ENCODE peak calls at places on chromosome 22, in six cellular contexts. P is HL-60, A is H1, F is Peyer's patch, M is retinal pigment epithelial cell, O is HFF-Myc. N is an unnamed sample.

GRCh38 chr22:49036513-49036912 is 791.2 kb downstream of the BRD1 start:
- DNase-seq in P (no peak), F (no peak), M (no peak), O (no peak), A (no peak), N (no peak)

GRCh38 chr22:50191041-50191740 is 5.5 kb downstream of the TRABD start:
- DNase-seq in O (no peak), M (no peak), A (no peak), F (peak; percentile 95), P (peak; percentile 95), N (peak; percentile 94)

GRCh38 chr22:22362939-22363338 is 118.4 kb downstream of the VPREB1 start:
- DNase-seq in F (no peak), P (peak; percentile 14), A (no peak), O (no peak), M (no peak), N (no peak)

GRCh38 chr22:46044718-46045458 is 67.9 kb upstream of the WNT7B start:
- DNase-seq in F (peak; percentile 62), M (no peak), O (no peak), A (peak; percentile 66), P (no peak), N (no peak)

GRCh38 chr22:49203091-49203862 is 624.4 kb downstream of the BRD1 start:
- DNase-seq in F (peak; percentile 10), O (no peak), P (no peak), M (no peak), A (peak; percentile 45), N (no peak)

GRCh38 chr22:31561238-31561887 is 65.0 kb downstream of the SFI1 start:
- DNase-seq in F (peak; percentile 51), O (peak; percentile 41), A (peak; percentile 89), M (peak; percentile 36), P (peak; percentile 64), N (no peak)

GRCh38 chr22:23276656-23277582 is 96.6 kb downstream of the BCR start:
- DNase-seq in A (no peak), O (no peak), P (no peak), F (peak; percentile 48), M (no peak), N (no peak)

GRCh38 chr22:22881116-22882032 is 6.2 kb upstream of the IGLL5 start:
- DNase-seq in P (no peak), A (no peak), M (no peak), O (no peak), F (peak; percentile 62), N (no peak)

GRCh38 chr22:49934144-49934890 is 15.9 kb downstream of the CRELD2 start:
- DNase-seq in A (no peak), P (no peak), O (no peak), F (peak; percentile 65), M (peak; percentile 65), N (peak; percentile 95)

GRCh38 chr22:19430890-19431541 is 517 bp downstream of the HIRA start:
- DNase-seq in A (peak; percentile 67), M (no peak), O (no peak), P (peak; percentile 14), F (peak; percentile 22), N (no peak)

GRCh38 chr22:21807545-21807944 is 59.9 kb downstream of the MAPK1 start:
- DNase-seq in O (no peak), P (no peak), A (no peak), F (no peak), M (no peak), N (no peak)

GRCh38 chr22:46626911-46627805 is 7.0 kb downstream of the GRAMD4 start:
- DNase-seq in M (no peak), F (no peak), O (no peak), P (no peak), A (peak; percentile 87), N (no peak)

GRCh38 chr22:50696251-50696798 is 23.7 kb downstream of the SHANK3 start:
- DNase-seq in P (no peak), M (no peak), F (no peak), O (no peak), A (no peak), N (peak; percentile 7)

GRCh38 chr22:19122752-19123492 is 710 bp upstream of the DGCR2 start:
- DNase-seq in O (no peak), A (no peak), F (no peak), P (no peak), M (no peak), N (no peak)

GRCh38 chr22:22684605-22685561 is 40.5 kb downstream of the GGTLC2 start:
- DNase-seq in M (peak; percentile 15), A (peak; percentile 66), P (peak; percentile 64), O (no peak), F (peak; percentile 70), N (no peak)

GRCh38 chr22:45565171-45565570 is 62.5 kb downstream of the FBLN1 start:
- DNase-seq in A (no peak), P (no peak), F (no peak), O (no peak), M (no peak), N (no peak)

GRCh38 chr22:47282366-47282765 is 519.9 kb downstream of the TBC1D22A start:
- DNase-seq in F (no peak), O (no peak), P (no peak), M (no peak), A (no peak), N (no peak)

GRCh38 chr22:32202539-32203180 is 2.2 kb downstream of the RFPL2 start:
- DNase-seq in A (peak; percentile 59), O (peak; percentile 19), F (no peak), M (no peak), P (peak; percentile 61), N (no peak)

DNA sequence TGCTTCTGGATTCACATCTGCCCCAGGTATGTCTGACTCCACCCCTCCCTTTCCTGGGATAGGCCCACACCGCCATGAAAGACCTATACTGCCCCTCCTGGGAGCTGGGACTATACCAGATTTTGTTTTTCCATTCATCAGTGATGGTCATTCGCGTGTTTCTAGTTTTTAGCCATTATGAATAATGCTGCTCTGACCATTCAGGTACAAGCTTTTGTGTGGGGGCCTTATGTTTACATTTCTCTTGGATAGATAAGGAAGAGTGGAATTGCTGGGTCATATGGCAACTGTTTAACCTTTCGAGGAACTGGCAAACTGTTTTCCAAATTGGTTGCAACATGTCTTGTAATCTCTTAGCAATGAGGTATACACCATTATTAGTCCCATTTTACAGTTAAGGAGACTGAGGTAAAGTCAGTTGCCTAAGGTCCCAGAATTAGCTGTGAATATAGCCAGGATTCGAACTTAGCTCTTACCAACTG is 1.2 kb upstream of the TBC1D10A start:
- DNase-seq in O (no peak), A (no peak), P (no peak), M (no peak), F (no peak), N (no peak)
- TF ChIP-seq CTCF in O (no peak), A (peak; percentile 32), P (no peak), M (peak; percentile 19), F (no peak), N (no peak)

GRCh38 chr22:29060251-29060650 is 1.4 kb downstream of the C22orf31 start:
- DNase-seq in A (no peak), P (no peak), M (no peak), F (no peak), O (no peak), N (no peak)

GRCh38 chr22:29065468-29066190 is 4.0 kb upstream of the C22orf31 start:
- DNase-seq in P (no peak), M (no peak), A (no peak), F (no peak), O (no peak), N (no peak)

GRCh38 chr22:29061773-29062172 is at the start of gene C22orf31:
- DNase-seq in P (no peak), M (no peak), A (no peak), F (no peak), O (no peak), N (no peak)

GRCh38 chr22:29060931-29061330 is 700 bp downstream of the C22orf31 start:
- DNase-seq in P (no peak), M (no peak), A (no peak), O (no peak), F (no peak), N (no peak)

DNA sequence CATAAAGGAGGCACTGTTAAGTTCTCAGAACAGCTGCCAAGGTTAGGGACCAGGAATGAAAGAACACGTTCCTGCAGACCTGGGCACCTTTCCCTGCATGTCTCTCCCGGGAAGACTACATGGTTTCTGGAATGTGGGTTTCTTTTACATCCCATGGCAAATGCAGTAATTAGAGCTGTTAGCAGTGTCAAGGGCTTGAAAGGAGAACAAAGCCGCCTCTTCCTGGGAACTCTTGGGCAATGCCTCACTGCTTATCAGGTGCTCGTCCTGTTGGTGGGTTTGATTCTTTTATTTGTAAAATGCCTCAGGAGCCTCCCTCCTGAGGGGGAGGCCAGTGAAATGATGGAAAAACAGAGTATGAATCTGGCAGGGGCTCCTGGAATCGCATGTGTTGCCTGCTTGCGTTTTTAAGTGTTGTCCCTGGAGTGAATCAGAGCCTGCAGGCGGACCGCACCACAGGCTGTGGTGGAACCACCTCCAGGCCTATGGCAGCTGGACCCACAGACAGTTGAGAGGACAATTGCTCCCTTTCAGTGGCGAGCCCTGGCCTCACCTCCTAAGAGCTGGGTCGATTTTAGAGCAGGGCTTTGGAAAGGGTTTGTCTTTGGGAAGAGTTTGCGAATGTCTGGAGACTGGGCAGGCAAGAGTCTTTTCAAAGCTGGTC is 787 bp upstream of the C22orf31 start:
- DNase-seq in F (no peak), M (no peak), A (no peak), O (no peak), P (no peak), N (no peak)
- TF ChIP-seq CTCF in F (no peak), M (no peak), A (no peak), O (no peak), P (no peak), N (no peak)

DNA sequence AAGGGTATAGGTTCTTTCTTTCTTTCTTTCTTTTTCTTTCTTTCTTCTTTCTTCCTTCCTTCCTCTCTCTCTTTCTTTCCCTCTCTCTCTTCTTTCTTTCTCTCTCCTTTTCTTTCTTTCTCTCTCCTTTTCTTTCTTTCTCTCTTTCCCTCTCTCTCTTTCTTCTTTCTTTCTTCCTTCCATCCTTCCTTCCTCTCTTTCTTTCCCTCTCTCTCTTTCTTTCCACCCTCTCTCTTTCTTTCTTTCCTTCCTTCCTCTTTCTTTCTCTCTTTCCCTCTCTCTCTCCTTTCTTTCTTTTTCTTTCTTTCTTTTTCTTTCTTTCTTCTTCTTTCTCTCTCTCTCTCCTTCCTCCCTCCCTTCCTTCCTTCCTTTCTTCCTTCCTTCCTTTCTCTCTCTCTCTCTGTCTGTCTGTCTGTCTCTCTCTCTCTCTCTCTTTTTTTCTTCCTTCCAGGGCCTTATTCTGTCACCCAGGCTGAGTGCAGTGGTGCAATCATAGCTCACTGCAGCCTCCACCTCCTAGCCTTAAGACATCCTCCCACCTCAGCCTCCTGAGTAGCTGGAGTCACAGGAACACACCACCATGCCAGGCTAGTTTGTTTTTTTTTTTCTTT is 26.8 kb downstream of the LIF start:
- DNase-seq in O (no peak), M (no peak), F (no peak), P (no peak), A (no peak), N (no peak)
- TF ChIP-seq CTCF in O (no peak), M (no peak), F (no peak), P (no peak), A (no peak), N (no peak)

GRCh38 chr22:26394787-26395186 is 34.3 kb upstream of the ASPHD2 start:
- DNase-seq in P (no peak), A (no peak), M (no peak), O (no peak), F (no peak), N (no peak)

GRCh38 chr22:26389125-26389524 is 39.9 kb upstream of the ASPHD2 start:
- DNase-seq in A (no peak), P (no peak), F (no peak), M (no peak), O (no peak), N (no peak)

GRCh38 chr22:26391623-26392022 is 37.4 kb upstream of the ASPHD2 start:
- DNase-seq in F (no peak), O (no peak), P (no peak), M (no peak), A (no peak), N (no peak)

GRCh38 chr22:26395926-26396325 is 33.1 kb upstream of the ASPHD2 start:
- DNase-seq in P (no peak), O (no peak), F (no peak), A (no peak), M (no peak), N (no peak)

GRCh38 chr22:26393929-26394328 is 35.1 kb upstream of the ASPHD2 start:
- DNase-seq in A (peak; percentile 45), P (no peak), M (no peak), F (no peak), O (no peak), N (no peak)
- TF ChIP-seq CTCF in A (peak; percentile 10), P (no peak), M (no peak), F (no peak), O (no peak), N (peak; percentile 27)

N was measured in CD14-positive monocyte.